ENCODE peak calls at places on chromosome 10, in ten cellular contexts. One of them, this sample, is unnamed.

GRCh38 chr10:100498059-100498458 is 21.6 kb downstream of the SEC31B start:
- DNase-seq in foreskin fibroblast: no peak
- DNase-seq in AG04450: no peak
- DNase-seq in upper lobe of left lung: no peak
- DNase-seq in transverse colon: no peak
- DNase-seq in fibroblast of villous mesenchyme: no peak
- DNase-seq in WERI-Rb-1: no peak
- DNase-seq in Peyer's patch: no peak
- DNase-seq in fibroblast of mammary gland: no peak
- DNase-seq in thoracic aorta: no peak
- DNase-seq in this sample: no peak

GRCh38 chr10:91617073-91617580 is 15.7 kb downstream of the PPP1R3C start:
- DNase-seq in foreskin fibroblast: peak
- DNase-seq in AG04450: peak
- DNase-seq in upper lobe of left lung: no peak
- DNase-seq in transverse colon: no peak
- DNase-seq in fibroblast of villous mesenchyme: peak
- DNase-seq in WERI-Rb-1: no peak
- DNase-seq in Peyer's patch: no peak
- DNase-seq in fibroblast of mammary gland: peak
- DNase-seq in thoracic aorta: no peak
- DNase-seq in this sample: no peak

GRCh38 chr10:89373916-89374711 is 3.7 kb upstream of the IFIT1B start:
- DNase-seq in foreskin fibroblast: peak
- DNase-seq in AG04450: no peak
- DNase-seq in upper lobe of left lung: peak
- DNase-seq in transverse colon: peak
- DNase-seq in fibroblast of villous mesenchyme: peak
- DNase-seq in WERI-Rb-1: no peak
- DNase-seq in Peyer's patch: peak
- DNase-seq in fibroblast of mammary gland: peak
- DNase-seq in thoracic aorta: peak
- DNase-seq in this sample: peak

GRCh38 chr10:35639651-35640311 is 2.3 kb downstream of the FZD8 start:
- DNase-seq in foreskin fibroblast: peak
- DNase-seq in AG04450: no peak
- DNase-seq in upper lobe of left lung: no peak
- DNase-seq in transverse colon: peak
- DNase-seq in fibroblast of villous mesenchyme: peak
- DNase-seq in WERI-Rb-1: peak
- DNase-seq in Peyer's patch: no peak
- DNase-seq in fibroblast of mammary gland: peak
- DNase-seq in thoracic aorta: no peak
- DNase-seq in this sample: no peak

GRCh38 chr10:4522296-4523000 is 303.6 kb upstream of the AKR1E2 start:
- DNase-seq in foreskin fibroblast: no peak
- DNase-seq in AG04450: no peak
- DNase-seq in upper lobe of left lung: no peak
- DNase-seq in transverse colon: no peak
- DNase-seq in fibroblast of villous mesenchyme: no peak
- DNase-seq in WERI-Rb-1: no peak
- DNase-seq in Peyer's patch: no peak
- DNase-seq in fibroblast of mammary gland: no peak
- DNase-seq in thoracic aorta: no peak
- DNase-seq in this sample: no peak

GRCh38 chr10:119191881-119192280 is 13.3 kb upstream of the PRDX3 start:
- DNase-seq in foreskin fibroblast: no peak
- DNase-seq in AG04450: no peak
- DNase-seq in upper lobe of left lung: no peak
- DNase-seq in transverse colon: no peak
- DNase-seq in fibroblast of villous mesenchyme: no peak
- DNase-seq in WERI-Rb-1: no peak
- DNase-seq in Peyer's patch: peak
- DNase-seq in fibroblast of mammary gland: no peak
- DNase-seq in thoracic aorta: no peak
- DNase-seq in this sample: no peak

GRCh38 chr10:100496567-100496966 is 23.1 kb downstream of the SEC31B start:
- DNase-seq in foreskin fibroblast: no peak
- DNase-seq in AG04450: no peak
- DNase-seq in upper lobe of left lung: no peak
- DNase-seq in transverse colon: no peak
- DNase-seq in fibroblast of villous mesenchyme: no peak
- DNase-seq in WERI-Rb-1: no peak
- DNase-seq in Peyer's patch: no peak
- DNase-seq in fibroblast of mammary gland: no peak
- DNase-seq in thoracic aorta: no peak
- DNase-seq in this sample: no peak

GRCh38 chr10:78471723-78472541 is 438.3 kb downstream of the RPS24 start:
- DNase-seq in foreskin fibroblast: no peak
- DNase-seq in AG04450: no peak
- DNase-seq in upper lobe of left lung: no peak
- DNase-seq in transverse colon: no peak
- DNase-seq in fibroblast of villous mesenchyme: peak
- DNase-seq in WERI-Rb-1: no peak
- DNase-seq in Peyer's patch: peak
- DNase-seq in fibroblast of mammary gland: no peak
- DNase-seq in thoracic aorta: no peak
- DNase-seq in this sample: no peak

GRCh38 chr10:63843107-63843506 is 321.9 kb downstream of the REEP3 start:
- DNase-seq in foreskin fibroblast: no peak
- DNase-seq in AG04450: no peak
- DNase-seq in upper lobe of left lung: no peak
- DNase-seq in transverse colon: no peak
- DNase-seq in fibroblast of villous mesenchyme: no peak
- DNase-seq in WERI-Rb-1: no peak
- DNase-seq in Peyer's patch: no peak
- DNase-seq in fibroblast of mammary gland: no peak
- DNase-seq in thoracic aorta: no peak
- DNase-seq in this sample: no peak

GRCh38 chr10:1243486-1244182 is 187.4 kb downstream of the WDR37 start:
- DNase-seq in foreskin fibroblast: no peak
- DNase-seq in AG04450: no peak
- DNase-seq in upper lobe of left lung: no peak
- DNase-seq in transverse colon: no peak
- DNase-seq in fibroblast of villous mesenchyme: no peak
- DNase-seq in WERI-Rb-1: peak
- DNase-seq in Peyer's patch: peak
- DNase-seq in fibroblast of mammary gland: no peak
- DNase-seq in thoracic aorta: no peak
- DNase-seq in this sample: no peak

GRCh38 chr10:119903946-119904666 is 11.6 kb downstream of the SEC23IP start:
- DNase-seq in foreskin fibroblast: no peak
- DNase-seq in AG04450: no peak
- DNase-seq in upper lobe of left lung: no peak
- DNase-seq in transverse colon: no peak
- DNase-seq in fibroblast of villous mesenchyme: no peak
- DNase-seq in WERI-Rb-1: no peak
- DNase-seq in Peyer's patch: no peak
- DNase-seq in fibroblast of mammary gland: no peak
- DNase-seq in thoracic aorta: no peak
- DNase-seq in this sample: no peak

GRCh38 chr10:97708976-97709745 is 4.4 kb upstream of the MARVELD1 start:
- DNase-seq in foreskin fibroblast: peak
- DNase-seq in AG04450: peak
- DNase-seq in upper lobe of left lung: peak
- DNase-seq in transverse colon: peak
- DNase-seq in fibroblast of villous mesenchyme: peak
- DNase-seq in WERI-Rb-1: peak
- DNase-seq in Peyer's patch: peak
- DNase-seq in fibroblast of mammary gland: peak
- DNase-seq in thoracic aorta: peak
- DNase-seq in this sample: no peak

GRCh38 chr10:73886085-73886529 is 11.8 kb upstream of the CAMK2G start:
- DNase-seq in foreskin fibroblast: peak
- DNase-seq in AG04450: peak
- DNase-seq in upper lobe of left lung: peak
- DNase-seq in transverse colon: peak
- DNase-seq in fibroblast of villous mesenchyme: peak
- DNase-seq in WERI-Rb-1: peak
- DNase-seq in Peyer's patch: peak
- DNase-seq in fibroblast of mammary gland: peak
- DNase-seq in thoracic aorta: no peak
- DNase-seq in this sample: no peak

GRCh38 chr10:47381427-47382379 is 2.4 kb downstream of the ZNF488 start:
- DNase-seq in foreskin fibroblast: no peak
- DNase-seq in AG04450: no peak
- DNase-seq in upper lobe of left lung: no peak
- DNase-seq in transverse colon: no peak
- DNase-seq in fibroblast of villous mesenchyme: no peak
- DNase-seq in WERI-Rb-1: no peak
- DNase-seq in Peyer's patch: peak
- DNase-seq in fibroblast of mammary gland: no peak
- DNase-seq in thoracic aorta: no peak
- DNase-seq in this sample: no peak

GRCh38 chr10:108461976-108462375 is 1297.5 kb upstream of the SORCS1 start:
- DNase-seq in foreskin fibroblast: no peak
- DNase-seq in AG04450: no peak
- DNase-seq in upper lobe of left lung: no peak
- DNase-seq in transverse colon: no peak
- DNase-seq in fibroblast of villous mesenchyme: no peak
- DNase-seq in WERI-Rb-1: no peak
- DNase-seq in Peyer's patch: no peak
- DNase-seq in fibroblast of mammary gland: no peak
- DNase-seq in thoracic aorta: no peak
- DNase-seq in this sample: no peak

GRCh38 chr10:95508730-95509129 is 52.4 kb downstream of the SORBS1 start:
- DNase-seq in foreskin fibroblast: peak
- DNase-seq in AG04450: no peak
- DNase-seq in upper lobe of left lung: no peak
- DNase-seq in transverse colon: no peak
- DNase-seq in fibroblast of villous mesenchyme: peak
- DNase-seq in WERI-Rb-1: no peak
- DNase-seq in Peyer's patch: no peak
- DNase-seq in fibroblast of mammary gland: peak
- DNase-seq in thoracic aorta: no peak
- DNase-seq in this sample: no peak

GRCh38 chr10:1149793-1150637 is 93.8 kb downstream of the WDR37 start:
- DNase-seq in foreskin fibroblast: no peak
- DNase-seq in AG04450: no peak
- DNase-seq in upper lobe of left lung: no peak
- DNase-seq in transverse colon: peak
- DNase-seq in fibroblast of villous mesenchyme: peak
- DNase-seq in WERI-Rb-1: no peak
- DNase-seq in Peyer's patch: no peak
- DNase-seq in fibroblast of mammary gland: no peak
- DNase-seq in thoracic aorta: no peak
- DNase-seq in this sample: no peak

GRCh38 chr10:45282061-45282460 is 33.3 kb downstream of the OR13A1 start:
- DNase-seq in foreskin fibroblast: no peak
- DNase-seq in AG04450: no peak
- DNase-seq in upper lobe of left lung: no peak
- DNase-seq in transverse colon: no peak
- DNase-seq in fibroblast of villous mesenchyme: no peak
- DNase-seq in WERI-Rb-1: no peak
- DNase-seq in Peyer's patch: no peak
- DNase-seq in fibroblast of mammary gland: no peak
- DNase-seq in thoracic aorta: no peak
- DNase-seq in this sample: no peak
- TF ChIP-seq CTCF in foreskin fibroblast: no peak
- TF ChIP-seq CTCF in AG04450: no peak
- TF ChIP-seq CTCF in upper lobe of left lung: no peak
- TF ChIP-seq CTCF in transverse colon: no peak
- TF ChIP-seq CTCF in fibroblast of villous mesenchyme: no peak
- TF ChIP-seq CTCF in WERI-Rb-1: no peak
- TF ChIP-seq CTCF in Peyer's patch: no peak
- TF ChIP-seq CTCF in fibroblast of mammary gland: no peak
- TF ChIP-seq CTCF in thoracic aorta: no peak
- TF ChIP-seq CTCF in this sample: peak

DNA sequence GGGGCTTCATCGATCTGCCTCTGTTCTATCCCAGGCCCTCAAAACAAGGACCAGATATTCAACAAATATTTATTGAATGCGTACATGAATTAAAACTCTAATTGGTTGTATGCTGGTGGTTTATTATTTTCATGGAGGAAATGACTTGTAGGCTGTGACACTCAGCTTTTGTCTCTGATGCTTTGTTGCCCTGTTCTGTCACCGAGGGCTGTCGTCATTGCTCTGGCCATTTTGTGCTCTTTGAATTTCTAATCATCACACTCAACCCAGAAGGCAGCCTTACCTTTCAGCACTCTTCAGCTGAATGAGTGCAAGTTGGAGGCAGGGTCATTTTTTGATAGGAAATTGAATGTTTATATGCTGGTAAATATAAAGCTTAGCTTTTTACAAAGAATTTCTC is 14.5 kb downstream of the SRGN start:
- DNase-seq in foreskin fibroblast: no peak
- DNase-seq in AG04450: no peak
- DNase-seq in upper lobe of left lung: no peak
- DNase-seq in transverse colon: no peak
- DNase-seq in fibroblast of villous mesenchyme: no peak
- DNase-seq in WERI-Rb-1: no peak
- DNase-seq in Peyer's patch: no peak
- DNase-seq in fibroblast of mammary gland: no peak
- DNase-seq in thoracic aorta: no peak
- DNase-seq in this sample: no peak
- H3K4me3 ChIP-seq in foreskin fibroblast: no peak
- H3K4me3 ChIP-seq in AG04450: no peak
- H3K4me3 ChIP-seq in upper lobe of left lung: no peak
- H3K4me3 ChIP-seq in transverse colon: no peak
- H3K4me3 ChIP-seq in fibroblast of villous mesenchyme: no peak
- H3K4me3 ChIP-seq in WERI-Rb-1: no peak
- H3K4me3 ChIP-seq in Peyer's patch: no peak
- H3K4me3 ChIP-seq in fibroblast of mammary gland: no peak
- H3K4me3 ChIP-seq in thoracic aorta: no peak
- H3K4me3 ChIP-seq in this sample: no peak

DNA sequence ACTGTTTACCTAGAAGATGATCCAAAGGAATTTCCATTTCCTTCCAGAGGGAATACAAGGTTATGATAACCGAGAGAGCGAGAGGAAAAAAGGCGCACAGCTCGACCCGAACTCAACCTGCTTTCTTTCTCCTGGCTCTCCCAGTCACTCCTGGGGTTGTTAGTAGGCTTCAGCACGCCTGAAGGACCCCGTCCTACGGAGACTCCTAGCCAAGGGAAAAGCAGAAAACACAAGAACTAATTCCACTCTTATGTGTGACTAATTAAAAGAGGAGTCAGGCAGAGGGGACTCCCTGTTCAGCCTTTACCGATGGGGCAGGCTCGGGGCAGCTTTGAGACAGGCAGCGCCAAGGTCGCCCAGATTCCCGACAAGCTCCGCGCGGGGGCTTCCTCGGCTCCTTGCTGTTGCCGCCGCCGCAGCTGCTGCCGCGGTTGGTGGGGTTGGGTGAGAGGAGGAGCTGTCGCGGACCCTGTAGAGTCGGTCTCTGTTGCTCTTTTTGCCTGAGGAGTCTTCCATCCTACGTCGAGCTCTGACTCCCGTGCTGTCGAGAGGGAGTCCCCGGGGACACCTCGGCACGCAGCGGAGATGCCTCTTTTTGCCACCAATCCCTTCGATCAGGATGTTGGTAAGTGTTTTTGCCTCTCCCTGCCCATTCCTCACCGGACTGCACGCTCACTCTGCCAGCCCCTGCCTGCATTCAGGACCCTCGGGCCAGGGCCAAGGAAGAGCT is at the start of gene STAM:
- DNase-seq in foreskin fibroblast: peak
- DNase-seq in AG04450: peak
- DNase-seq in upper lobe of left lung: peak
- DNase-seq in transverse colon: peak
- DNase-seq in fibroblast of villous mesenchyme: peak
- DNase-seq in WERI-Rb-1: peak
- DNase-seq in Peyer's patch: peak
- DNase-seq in fibroblast of mammary gland: peak
- DNase-seq in thoracic aorta: peak
- DNase-seq in this sample: peak
- TF ChIP-seq CTCF in foreskin fibroblast: no peak
- TF ChIP-seq CTCF in AG04450: no peak
- TF ChIP-seq CTCF in upper lobe of left lung: no peak
- TF ChIP-seq CTCF in transverse colon: no peak
- TF ChIP-seq CTCF in fibroblast of villous mesenchyme: no peak
- TF ChIP-seq CTCF in WERI-Rb-1: no peak
- TF ChIP-seq CTCF in Peyer's patch: no peak
- TF ChIP-seq CTCF in fibroblast of mammary gland: no peak
- TF ChIP-seq CTCF in thoracic aorta: peak
- TF ChIP-seq CTCF in this sample: no peak

GRCh38 chr10:44635181-44635580 is 250.3 kb upstream of the CXCL12 start:
- DNase-seq in foreskin fibroblast: peak
- DNase-seq in AG04450: no peak
- DNase-seq in upper lobe of left lung: no peak
- DNase-seq in transverse colon: no peak
- DNase-seq in fibroblast of villous mesenchyme: no peak
- DNase-seq in WERI-Rb-1: no peak
- DNase-seq in Peyer's patch: no peak
- DNase-seq in fibroblast of mammary gland: no peak
- DNase-seq in thoracic aorta: no peak
- DNase-seq in this sample: no peak
- H3K4me3 ChIP-seq in foreskin fibroblast: no peak
- H3K4me3 ChIP-seq in AG04450: no peak
- H3K4me3 ChIP-seq in upper lobe of left lung: no peak
- H3K4me3 ChIP-seq in transverse colon: no peak
- H3K4me3 ChIP-seq in fibroblast of villous mesenchyme: no peak
- H3K4me3 ChIP-seq in WERI-Rb-1: no peak
- H3K4me3 ChIP-seq in Peyer's patch: no peak
- H3K4me3 ChIP-seq in fibroblast of mammary gland: no peak
- H3K4me3 ChIP-seq in thoracic aorta: no peak
- H3K4me3 ChIP-seq in this sample: no peak

This sample was measured in LNCaP clone FGC.